ENCODE peak calls at places on chromosome 17, in five cellular contexts. B is HCT116, J is GM23248, Z is GM23338, K is SK-N-SH. M is an unnamed sample.
A peak's percentile ranks its signal among the peaks of the same experiment; 100 is the strongest.

GRCh38 chr17:9016941-9017552 is 4.3 kb upstream of the NTN1 start:
- DNase-seq in B (no peak), J (no peak), Z (no peak), K (no peak), M (no peak)

GRCh38 chr17:56982312-56982711 is 4.4 kb downstream of the SCPEP1 start:
- DNase-seq in B (no peak), J (no peak), Z (no peak), K (no peak), M (no peak)

GRCh38 chr17:70539172-70539924 is 370.0 kb downstream of the KCNJ2 start:
- DNase-seq in B (no peak), J (no peak), Z (peak; percentile 77), K (no peak), M (no peak)

GRCh38 chr17:18374216-18374615 is 3.4 kb upstream of the EVPLL start:
- DNase-seq in B (no peak), J (no peak), Z (no peak), K (no peak), M (no peak)

GRCh38 chr17:47855737-47856136 is 4.8 kb upstream of the SP6 start:
- DNase-seq in B (no peak), J (no peak), Z (peak; percentile 8), K (no peak), M (no peak)

GRCh38 chr17:70161519-70161918 is 7.8 kb upstream of the KCNJ2 start:
- DNase-seq in B (no peak), J (no peak), Z (no peak), K (no peak), M (no peak)

GRCh38 chr17:36687736-36688135 is 86.4 kb downstream of the MRM1 start:
- DNase-seq in B (no peak), J (no peak), Z (peak; percentile 60), K (no peak), M (no peak)

GRCh38 chr17:38687291-38687690 is 12.5 kb upstream of the EPOP start:
- DNase-seq in B (no peak), J (peak; percentile 87), Z (no peak), K (no peak), M (no peak)

GRCh38 chr17:20043034-20043433 is 33.9 kb downstream of the SPECC1 start:
- DNase-seq in B (no peak), J (no peak), Z (no peak), K (no peak), M (no peak)

GRCh38 chr17:3755335-3756030 is 31.8 kb downstream of the HASPIN start:
- DNase-seq in B (no peak), J (no peak), Z (no peak), K (no peak), M (no peak)

GRCh38 chr17:47730681-47731080 is 2.4 kb upstream of the TBX21 start:
- DNase-seq in B (no peak), J (no peak), Z (no peak), K (peak; percentile 21), M (no peak)

GRCh38 chr17:19771971-19772630 is 24.0 kb upstream of the ALDH3A1 start:
- DNase-seq in B (no peak), J (no peak), Z (no peak), K (no peak), M (no peak)

GRCh38 chr17:58136669-58137279 is 11.4 kb upstream of the OR4D1 start:
- DNase-seq in B (peak; percentile 54), J (no peak), Z (peak; percentile 62), K (peak; percentile 63), M (peak; percentile 44)

GRCh38 chr17:5662409-5663150 is 78.3 kb upstream of the NLRP1 start:
- DNase-seq in B (no peak), J (no peak), Z (no peak), K (no peak), M (no peak)

DNA sequence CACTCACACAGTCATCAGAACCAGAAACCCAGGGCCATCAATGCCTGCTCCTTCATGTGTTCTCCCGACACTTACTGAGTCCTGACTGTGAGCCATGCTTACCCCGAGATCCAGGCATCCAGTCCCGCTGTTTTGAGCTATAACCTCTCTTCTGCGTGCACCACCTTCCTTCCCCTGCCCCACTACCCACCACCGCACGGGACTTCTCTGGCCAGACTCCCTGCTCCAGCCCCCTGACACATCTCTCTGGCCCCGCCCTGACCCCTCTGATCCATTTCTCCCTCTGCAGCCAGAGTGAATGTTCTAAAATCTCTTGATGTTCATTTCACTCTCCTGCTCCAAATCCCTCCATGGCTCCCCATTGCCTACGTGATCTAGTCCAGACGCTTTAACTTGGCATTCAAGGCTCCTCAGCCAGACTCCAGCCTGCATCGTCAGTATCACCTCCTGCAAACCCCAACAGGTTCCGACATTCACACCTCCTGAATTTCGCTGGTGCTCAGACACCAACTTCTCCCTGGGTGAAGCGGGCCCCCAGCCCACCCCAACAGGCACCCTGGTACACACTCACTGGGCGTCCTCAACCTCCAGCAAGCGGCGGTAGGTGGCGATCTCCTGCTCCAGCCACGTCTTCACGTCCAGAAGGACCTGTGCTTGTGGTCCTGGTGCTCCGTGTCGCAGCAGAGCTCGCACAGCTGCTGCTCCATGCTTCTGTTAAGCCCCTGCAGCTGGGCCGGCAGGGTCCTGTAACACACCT is 3.1 kb upstream of the KRT17 start:
- DNase-seq in B (no peak), J (no peak), Z (peak; percentile 23), K (no peak), M (no peak)
- TF ChIP-seq EZH2phosphoT487 in B (no peak), J (no peak), Z (no peak), K (no peak), M (no peak)

GRCh38 chr17:81118308-81119221 is 46.7 kb upstream of the PVALEF start:
- DNase-seq in B (no peak), J (no peak), Z (no peak), K (no peak), M (no peak)
- H2AFZ ChIP-seq in B (no peak overlapping the region), J (no peak overlapping the region), Z (no peak overlapping the region), K (no peak overlapping the region), M (no peak overlapping the region)

GRCh38 chr17:73625006-73625405 is 19.2 kb downstream of the SDK2 start:
- DNase-seq in B (no peak), J (no peak), Z (no peak), K (no peak), M (no peak)

GRCh38 chr17:73624496-73624988 is 19.7 kb downstream of the SDK2 start:
- DNase-seq in B (no peak), J (no peak), Z (no peak), K (no peak), M (no peak)

GRCh38 chr17:73623247-73623646 is 21.0 kb downstream of the SDK2 start:
- DNase-seq in B (no peak), J (no peak), Z (no peak), K (no peak), M (no peak)

GRCh38 chr17:73628642-73629552 is 15.3 kb downstream of the SDK2 start:
- DNase-seq in B (no peak), J (no peak), Z (no peak), K (no peak), M (no peak)

DNA sequence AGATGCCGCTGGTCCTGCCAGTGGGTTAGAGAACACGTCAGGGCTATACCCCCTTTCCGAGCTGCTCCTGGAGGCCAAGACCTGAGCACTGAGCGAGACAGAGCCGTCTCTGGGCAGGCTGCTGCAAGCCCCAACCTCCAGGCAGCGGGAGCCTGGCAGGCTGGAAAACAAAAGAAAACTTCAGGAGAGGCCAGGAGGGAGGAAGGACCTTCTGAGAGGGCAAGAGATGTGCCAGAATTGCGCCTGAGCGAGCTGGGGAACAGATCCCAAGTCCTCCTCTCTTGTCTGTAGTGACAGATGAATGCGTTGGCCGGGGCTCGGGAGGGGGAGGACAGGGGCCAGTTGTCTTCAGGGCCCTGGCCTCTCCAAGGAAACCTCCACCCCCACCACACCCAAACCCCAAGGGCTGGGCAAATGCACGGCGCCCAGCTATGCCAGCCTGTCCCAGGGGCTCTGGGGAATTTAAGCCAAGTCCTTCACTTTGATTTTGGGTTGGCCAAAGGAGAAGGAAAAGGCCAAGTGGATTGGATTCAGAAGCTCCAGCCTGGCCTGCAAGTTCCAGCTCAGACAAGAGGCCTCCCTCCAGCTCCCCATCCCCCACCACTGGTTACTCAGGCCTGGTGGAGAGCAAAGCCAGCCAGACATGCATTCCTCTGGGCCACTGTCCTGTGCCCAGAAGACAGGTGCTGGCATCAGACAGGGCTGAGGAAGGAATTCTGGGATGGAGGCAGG is 18.1 kb downstream of the SDK2 start:
- DNase-seq in B (no peak), J (no peak), Z (no peak), K (no peak), M (no peak)
- TF ChIP-seq EZH2phosphoT487 in B (no peak), J (no peak), Z (no peak), K (no peak), M (no peak)

DNA sequence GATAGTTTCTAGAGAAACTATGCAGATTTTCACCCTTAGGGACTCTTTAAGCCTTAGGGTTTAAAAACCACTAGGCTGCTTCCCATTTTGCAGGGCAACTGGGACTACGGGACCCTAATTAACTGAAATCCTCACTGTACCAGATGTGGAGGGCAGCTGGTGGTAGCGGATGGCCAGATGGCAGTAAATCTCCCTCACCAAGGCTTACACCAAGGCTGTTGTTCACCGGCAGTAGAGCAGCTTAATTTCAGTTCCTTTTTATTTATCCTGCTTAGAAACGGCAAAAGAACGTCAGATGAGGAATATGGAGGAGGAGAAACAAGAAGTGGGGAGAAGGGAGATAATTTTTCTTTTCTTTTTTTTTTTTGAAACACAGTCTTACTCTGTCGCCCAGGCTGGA is 6.5 kb downstream of the ABHD15 start:
- DNase-seq in B (no peak), J (no peak), Z (no peak), K (peak; percentile 63), M (peak; percentile 78)
- H2AFZ ChIP-seq in B (no peak overlapping the region), J (no peak overlapping the region), Z (no peak overlapping the region), K (no peak overlapping the region), M (peak overlapping the region; percentile 5)